ENCODE peak calls at places on chromosome 9, in ten cellular contexts. One of them, this sample, is unnamed.

GRCh38 chr9:98318834-98319478 is 63.5 kb upstream of the TBC1D2 start:
- DNase-seq in WERI-Rb-1: peak
- DNase-seq in dorsolateral prefrontal cortex: no peak
- DNase-seq in heart left ventricle: no peak
- DNase-seq in CD4-positive, CD25-positive, alpha-beta regulatory T cell: no peak
- DNase-seq in foreskin fibroblast: peak
- DNase-seq in GM23338: no peak
- DNase-seq in aorta: no peak
- DNase-seq in fibroblast of lung: peak
- DNase-seq in CD8-positive, alpha-beta T cell: no peak
- DNase-seq in this sample: no peak

GRCh38 chr9:6758418-6759113 is 793 bp downstream of the KDM4C start:
- DNase-seq in GM23338: peak
- DNase-seq in aorta: peak
- DNase-seq in CD4-positive, CD25-positive, alpha-beta regulatory T cell: peak
- DNase-seq in foreskin fibroblast: peak
- DNase-seq in WERI-Rb-1: peak
- DNase-seq in fibroblast of lung: peak
- DNase-seq in heart left ventricle: peak
- DNase-seq in dorsolateral prefrontal cortex: peak
- DNase-seq in CD8-positive, alpha-beta T cell: peak
- DNase-seq in this sample: no peak

GRCh38 chr9:16410601-16411285 is 459.7 kb downstream of the BNC2 start:
- DNase-seq in GM23338: no peak
- DNase-seq in heart left ventricle: no peak
- DNase-seq in CD4-positive, CD25-positive, alpha-beta regulatory T cell: no peak
- DNase-seq in CD8-positive, alpha-beta T cell: no peak
- DNase-seq in WERI-Rb-1: no peak
- DNase-seq in foreskin fibroblast: peak
- DNase-seq in fibroblast of lung: peak
- DNase-seq in aorta: no peak
- DNase-seq in dorsolateral prefrontal cortex: no peak
- DNase-seq in this sample: no peak

GRCh38 chr9:69885474-69885929 is 64.9 kb downstream of the CFAP95 start:
- DNase-seq in dorsolateral prefrontal cortex: no peak
- DNase-seq in heart left ventricle: no peak
- DNase-seq in CD4-positive, CD25-positive, alpha-beta regulatory T cell: no peak
- DNase-seq in GM23338: no peak
- DNase-seq in fibroblast of lung: peak
- DNase-seq in WERI-Rb-1: no peak
- DNase-seq in aorta: no peak
- DNase-seq in CD8-positive, alpha-beta T cell: no peak
- DNase-seq in foreskin fibroblast: no peak
- DNase-seq in this sample: no peak

GRCh38 chr9:93576296-93577044 is at the start of gene PHF2:
- DNase-seq in WERI-Rb-1: no peak
- DNase-seq in fibroblast of lung: no peak
- DNase-seq in aorta: no peak
- DNase-seq in CD4-positive, CD25-positive, alpha-beta regulatory T cell: peak
- DNase-seq in CD8-positive, alpha-beta T cell: no peak
- DNase-seq in dorsolateral prefrontal cortex: no peak
- DNase-seq in heart left ventricle: no peak
- DNase-seq in foreskin fibroblast: peak
- DNase-seq in GM23338: peak
- DNase-seq in this sample: no peak

GRCh38 chr9:23587433-23587832 is 238.6 kb downstream of the ELAVL2 start:
- DNase-seq in CD4-positive, CD25-positive, alpha-beta regulatory T cell: no peak
- DNase-seq in WERI-Rb-1: no peak
- DNase-seq in GM23338: no peak
- DNase-seq in CD8-positive, alpha-beta T cell: no peak
- DNase-seq in heart left ventricle: peak
- DNase-seq in fibroblast of lung: peak
- DNase-seq in aorta: peak
- DNase-seq in dorsolateral prefrontal cortex: peak
- DNase-seq in foreskin fibroblast: no peak
- DNase-seq in this sample: no peak

GRCh38 chr9:19026375-19026774 is 6.6 kb downstream of the SAXO1 start:
- DNase-seq in foreskin fibroblast: no peak
- DNase-seq in WERI-Rb-1: no peak
- DNase-seq in aorta: no peak
- DNase-seq in fibroblast of lung: no peak
- DNase-seq in CD4-positive, CD25-positive, alpha-beta regulatory T cell: no peak
- DNase-seq in heart left ventricle: no peak
- DNase-seq in GM23338: no peak
- DNase-seq in CD8-positive, alpha-beta T cell: no peak
- DNase-seq in dorsolateral prefrontal cortex: no peak
- DNase-seq in this sample: no peak

GRCh38 chr9:79974806-79975422 is 403.1 kb downstream of the TLE4 start:
- DNase-seq in foreskin fibroblast: no peak
- DNase-seq in aorta: no peak
- DNase-seq in WERI-Rb-1: no peak
- DNase-seq in CD8-positive, alpha-beta T cell: no peak
- DNase-seq in fibroblast of lung: no peak
- DNase-seq in dorsolateral prefrontal cortex: no peak
- DNase-seq in heart left ventricle: no peak
- DNase-seq in CD4-positive, CD25-positive, alpha-beta regulatory T cell: no peak
- DNase-seq in GM23338: peak
- DNase-seq in this sample: no peak

GRCh38 chr9:68547417-68547816 is 6.7 kb upstream of the TMEM252 start:
- DNase-seq in CD4-positive, CD25-positive, alpha-beta regulatory T cell: no peak
- DNase-seq in dorsolateral prefrontal cortex: no peak
- DNase-seq in WERI-Rb-1: no peak
- DNase-seq in foreskin fibroblast: no peak
- DNase-seq in aorta: no peak
- DNase-seq in GM23338: no peak
- DNase-seq in fibroblast of lung: no peak
- DNase-seq in heart left ventricle: no peak
- DNase-seq in CD8-positive, alpha-beta T cell: no peak
- DNase-seq in this sample: no peak

GRCh38 chr9:30723656-30724055 is 1660.8 kb upstream of the ACO1 start:
- DNase-seq in aorta: no peak
- DNase-seq in heart left ventricle: no peak
- DNase-seq in GM23338: no peak
- DNase-seq in CD8-positive, alpha-beta T cell: no peak
- DNase-seq in WERI-Rb-1: no peak
- DNase-seq in foreskin fibroblast: no peak
- DNase-seq in CD4-positive, CD25-positive, alpha-beta regulatory T cell: no peak
- DNase-seq in dorsolateral prefrontal cortex: no peak
- DNase-seq in fibroblast of lung: peak
- DNase-seq in this sample: no peak

GRCh38 chr9:68705636-68706578 is 867 bp downstream of the PIP5K1B start:
- DNase-seq in foreskin fibroblast: no peak
- DNase-seq in aorta: peak
- DNase-seq in dorsolateral prefrontal cortex: peak
- DNase-seq in heart left ventricle: peak
- DNase-seq in fibroblast of lung: peak
- DNase-seq in CD4-positive, CD25-positive, alpha-beta regulatory T cell: no peak
- DNase-seq in GM23338: peak
- DNase-seq in WERI-Rb-1: peak
- DNase-seq in CD8-positive, alpha-beta T cell: no peak
- DNase-seq in this sample: no peak

GRCh38 chr9:36762958-36763357 is 190.3 kb downstream of the MELK start:
- DNase-seq in heart left ventricle: no peak
- DNase-seq in WERI-Rb-1: no peak
- DNase-seq in CD8-positive, alpha-beta T cell: no peak
- DNase-seq in GM23338: peak
- DNase-seq in foreskin fibroblast: no peak
- DNase-seq in CD4-positive, CD25-positive, alpha-beta regulatory T cell: no peak
- DNase-seq in dorsolateral prefrontal cortex: no peak
- DNase-seq in aorta: no peak
- DNase-seq in fibroblast of lung: no peak
- DNase-seq in this sample: no peak

GRCh38 chr9:121269030-121269887 is 1.3 kb downstream of the GSN start:
- DNase-seq in aorta: peak
- DNase-seq in WERI-Rb-1: peak
- DNase-seq in heart left ventricle: no peak
- DNase-seq in foreskin fibroblast: peak
- DNase-seq in CD8-positive, alpha-beta T cell: no peak
- DNase-seq in dorsolateral prefrontal cortex: no peak
- DNase-seq in GM23338: peak
- DNase-seq in fibroblast of lung: peak
- DNase-seq in CD4-positive, CD25-positive, alpha-beta regulatory T cell: no peak
- DNase-seq in this sample: no peak
- H3K4me3 ChIP-seq in aorta: peak
- H3K4me3 ChIP-seq in WERI-Rb-1: no peak
- H3K4me3 ChIP-seq in heart left ventricle: peak
- H3K4me3 ChIP-seq in foreskin fibroblast: peak
- H3K4me3 ChIP-seq in CD8-positive, alpha-beta T cell: no peak
- H3K4me3 ChIP-seq in dorsolateral prefrontal cortex: peak
- H3K4me3 ChIP-seq in GM23338: peak
- H3K4me3 ChIP-seq in fibroblast of lung: peak
- H3K4me3 ChIP-seq in CD4-positive, CD25-positive, alpha-beta regulatory T cell: no peak
- H3K4me3 ChIP-seq in this sample: peak

GRCh38 chr9:133959966-133960567 is 32.1 kb downstream of the VAV2 start:
- DNase-seq in dorsolateral prefrontal cortex: no peak
- DNase-seq in GM23338: no peak
- DNase-seq in aorta: peak
- DNase-seq in foreskin fibroblast: no peak
- DNase-seq in CD8-positive, alpha-beta T cell: peak
- DNase-seq in heart left ventricle: peak
- DNase-seq in CD4-positive, CD25-positive, alpha-beta regulatory T cell: no peak
- DNase-seq in WERI-Rb-1: no peak
- DNase-seq in fibroblast of lung: no peak
- DNase-seq in this sample: no peak
- H3K4me3 ChIP-seq in dorsolateral prefrontal cortex: no peak
- H3K4me3 ChIP-seq in GM23338: no peak
- H3K4me3 ChIP-seq in aorta: no peak
- H3K4me3 ChIP-seq in foreskin fibroblast: no peak
- H3K4me3 ChIP-seq in CD8-positive, alpha-beta T cell: no peak
- H3K4me3 ChIP-seq in heart left ventricle: no peak
- H3K4me3 ChIP-seq in CD4-positive, CD25-positive, alpha-beta regulatory T cell: no peak
- H3K4me3 ChIP-seq in WERI-Rb-1: no peak
- H3K4me3 ChIP-seq in fibroblast of lung: no peak
- H3K4me3 ChIP-seq in this sample: no peak

DNA sequence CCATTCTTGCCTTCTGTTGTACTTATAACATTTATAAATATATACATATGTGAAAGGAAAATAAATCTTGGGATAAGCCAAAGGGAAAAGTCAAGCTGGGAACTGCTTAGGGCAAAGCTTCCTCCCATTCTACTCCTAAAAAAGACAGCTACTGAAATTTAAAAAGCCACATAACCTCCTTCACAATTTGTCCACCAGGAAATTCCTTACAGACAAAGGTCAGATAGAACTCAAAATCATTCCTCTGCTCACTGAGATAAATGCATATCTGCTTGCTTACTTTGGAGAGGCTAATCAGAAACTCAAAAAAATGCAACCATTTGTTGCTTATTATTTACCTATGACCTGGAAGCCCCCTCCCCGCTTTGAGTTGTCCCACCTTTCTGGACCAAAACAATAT is 112.5 kb downstream of the CEMIP2 start:
- DNase-seq in heart left ventricle: no peak
- DNase-seq in CD8-positive, alpha-beta T cell: no peak
- DNase-seq in CD4-positive, CD25-positive, alpha-beta regulatory T cell: no peak
- DNase-seq in fibroblast of lung: no peak
- DNase-seq in aorta: no peak
- DNase-seq in foreskin fibroblast: no peak
- DNase-seq in WERI-Rb-1: no peak
- DNase-seq in dorsolateral prefrontal cortex: no peak
- DNase-seq in GM23338: no peak
- DNase-seq in this sample: no peak
- H3K4me3 ChIP-seq in heart left ventricle: no peak
- H3K4me3 ChIP-seq in CD8-positive, alpha-beta T cell: no peak
- H3K4me3 ChIP-seq in CD4-positive, CD25-positive, alpha-beta regulatory T cell: no peak
- H3K4me3 ChIP-seq in fibroblast of lung: no peak
- H3K4me3 ChIP-seq in aorta: no peak
- H3K4me3 ChIP-seq in foreskin fibroblast: no peak
- H3K4me3 ChIP-seq in WERI-Rb-1: no peak
- H3K4me3 ChIP-seq in dorsolateral prefrontal cortex: no peak
- H3K4me3 ChIP-seq in GM23338: no peak
- H3K4me3 ChIP-seq in this sample: no peak

DNA sequence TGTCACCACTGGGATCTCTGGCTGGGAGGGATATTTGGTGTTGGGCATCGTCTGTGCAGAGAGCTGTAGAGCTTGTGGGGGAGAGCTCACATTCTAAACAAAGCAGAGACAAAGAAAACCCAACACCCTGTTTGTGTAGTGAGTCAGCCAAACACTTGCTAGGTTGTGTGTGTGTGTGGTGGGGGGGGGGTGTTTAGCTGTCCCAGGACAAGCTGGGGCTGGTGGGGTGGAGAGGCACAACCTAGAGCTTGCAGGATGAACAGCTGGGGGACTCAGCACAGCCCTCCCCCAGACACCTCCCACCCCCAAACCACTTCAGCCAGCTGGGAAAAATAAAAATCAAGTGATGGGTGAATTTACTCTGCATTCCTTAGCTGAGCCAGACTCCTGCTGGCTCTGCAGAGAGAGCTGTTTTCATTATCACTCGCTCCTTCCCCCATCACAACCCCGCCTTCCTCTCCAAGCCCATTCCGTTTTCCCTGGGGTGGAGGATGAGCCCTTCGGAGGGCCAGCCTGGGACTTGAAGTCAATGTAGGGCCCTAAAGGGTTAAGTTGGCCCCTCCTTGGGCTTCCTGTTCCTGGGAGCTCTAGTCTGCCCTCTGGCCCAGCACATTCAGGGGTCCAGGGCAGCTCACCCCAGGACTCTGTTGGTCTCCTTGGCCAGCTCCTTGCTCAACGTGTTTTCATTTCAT is 2.6 kb downstream of the OLFML2A start:
- DNase-seq in WERI-Rb-1: peak
- DNase-seq in dorsolateral prefrontal cortex: no peak
- DNase-seq in fibroblast of lung: peak
- DNase-seq in CD4-positive, CD25-positive, alpha-beta regulatory T cell: no peak
- DNase-seq in GM23338: peak
- DNase-seq in heart left ventricle: peak
- DNase-seq in foreskin fibroblast: peak
- DNase-seq in aorta: no peak
- DNase-seq in CD8-positive, alpha-beta T cell: no peak
- DNase-seq in this sample: peak
- H3K4me3 ChIP-seq in WERI-Rb-1: no peak
- H3K4me3 ChIP-seq in dorsolateral prefrontal cortex: peak
- H3K4me3 ChIP-seq in fibroblast of lung: no peak
- H3K4me3 ChIP-seq in CD4-positive, CD25-positive, alpha-beta regulatory T cell: no peak
- H3K4me3 ChIP-seq in GM23338: peak
- H3K4me3 ChIP-seq in heart left ventricle: no peak
- H3K4me3 ChIP-seq in foreskin fibroblast: peak
- H3K4me3 ChIP-seq in aorta: no peak
- H3K4me3 ChIP-seq in CD8-positive, alpha-beta T cell: no peak
- H3K4me3 ChIP-seq in this sample: no peak